ENCODE peak calls at places on chromosomes 2 and 18, in four cellular contexts. X, T, U and L are unnamed samples.

GRCh38 chr2:39648574-39648973 is 17.1 kb upstream of the TMEM178A start:
- DNase-seq in T (no peak), X (no peak), U (no peak), L (no peak)

GRCh38 chr2:219548990-219549389 is 5.2 kb downstream of the TMEM198 start:
- DNase-seq in U (no peak), X (no peak), T (no peak), L (no peak)

GRCh38 chr2:238777369-238778067 is 70.4 kb upstream of the TWIST2 start:
- DNase-seq in U (no peak), X (no peak), T (no peak), L (no peak)

GRCh38 chr2:157260403-157261198 is 3.1 kb downstream of the GALNT5 start:
- DNase-seq in T (no peak), X (no peak), U (no peak), L (no peak)

GRCh38 chr2:142190805-142191204 is 60.0 kb upstream of the LRP1B start:
- DNase-seq in U (no peak), T (no peak), X (no peak), L (no peak)

GRCh38 chr2:31332521-31332920 is 82.0 kb downstream of the XDH start:
- DNase-seq in U (no peak), T (no peak), X (no peak), L (no peak)

GRCh38 chr2:191656792-191657191 is 21.1 kb upstream of the NABP1 start:
- DNase-seq in X (no peak), T (no peak), U (no peak), L (no peak)

GRCh38 chr18:57575542-57575941 is 11.0 kb downstream of the FECH start:
- DNase-seq in U (no peak), X (no peak), T (no peak), L (no peak)

GRCh38 chr2:73112026-73112912 is 479 bp downstream of the RAB11FIP5 start:
- DNase-seq in X (no peak), T (no peak), U (peak), L (peak)